ENCODE peak calls at places on chromosome 2, in seven cellular contexts. W is keratinocyte; U is CD4-positive, CD25-positive, alpha-beta regulatory T cell; Z is pancreas; A is BE2C; G is aorta; Q is K562. X is an unnamed sample.

GRCh38 chr2:95300391-95300938 is 3.3 kb downstream of the KCNIP3 start:
- DNase-seq in G (no peak), W (no peak), A (no peak), U (peak; percentile 5), Z (no peak), Q (no peak), X (no peak)

GRCh38 chr2:97936199-97936598 is 59.5 kb downstream of the TMEM131 start:
- DNase-seq in Z (peak; percentile 39), G (no peak), Q (peak; percentile 34), A (no peak), W (no peak), U (no peak), X (no peak)

GRCh38 chr2:42021490-42021889 is 26.3 kb upstream of the PKDCC start:
- DNase-seq in Q (no peak), Z (no peak), W (no peak), U (no peak), G (no peak), A (peak; percentile 63), X (no peak)

GRCh38 chr2:197249771-197250397 is 60.7 kb downstream of the ANKRD44 start:
- DNase-seq in Z (no peak), G (no peak), W (no peak), A (no peak), U (no peak), Q (no peak), X (no peak)

GRCh38 chr2:38947241-38948239 is 57.9 kb downstream of the ARHGEF33 start:
- DNase-seq in A (peak; percentile 83), Z (peak; percentile 53), W (peak; percentile 30), Q (peak; percentile 73), G (peak; percentile 82), U (peak; percentile 83), X (peak; percentile 44)

GRCh38 chr2:64942693-64943092 is 46.5 kb upstream of the SLC1A4 start:
- DNase-seq in G (no peak), Z (no peak), U (no peak), W (no peak), A (no peak), Q (no peak), X (no peak)

GRCh38 chr2:168482952-168483831 is 27.1 kb downstream of the CERS6 start:
- DNase-seq in W (no peak), Q (no peak), U (no peak), Z (no peak), G (no peak), A (no peak), X (no peak)

GRCh38 chr2:24404582-24404981 is 44.2 kb upstream of the ITSN2 start:
- DNase-seq in A (no peak), G (no peak), Q (no peak), Z (no peak), W (no peak), U (no peak), X (no peak)

GRCh38 chr2:201768918-201769317 is 11.8 kb downstream of the ALS2 start:
- DNase-seq in A (no peak), G (no peak), W (no peak), Q (no peak), Z (no peak), U (no peak), X (no peak)

GRCh38 chr2:27545348-27546141 is 37.3 kb upstream of the ZNF512 start:
- DNase-seq in G (no peak), Z (no peak), W (peak; percentile 40), Q (no peak), A (no peak), U (no peak), X (no peak)

GRCh38 chr2:17306706-17307105 is 211.5 kb downstream of the RAD51AP2 start:
- DNase-seq in U (no peak), A (no peak), G (no peak), W (no peak), Z (no peak), Q (no peak), X (no peak)

GRCh38 chr2:74261204-74261864 is 62.9 kb downstream of the MTHFD2 start:
- DNase-seq in G (no peak), U (no peak), Z (peak; percentile 22), W (no peak), A (peak; percentile 26), Q (no peak), X (no peak)

GRCh38 chr2:200471324-200471848 is 38.5 kb downstream of the KCTD18 start:
- DNase-seq in G (no peak), A (peak; percentile 48), U (peak; percentile 65), Z (no peak), Q (peak; percentile 39), W (no peak), X (peak; percentile 44)

GRCh38 chr2:112614201-112614840 is 29.9 kb downstream of the CHCHD5 start:
- DNase-seq in G (no peak), Z (no peak), Q (peak; percentile 34), W (no peak), U (no peak), A (no peak), X (no peak)

GRCh38 chr2:232117413-232117812 is 155.9 kb downstream of the DIS3L2 start:
- DNase-seq in U (no peak), W (no peak), Q (no peak), A (no peak), Z (no peak), G (no peak), X (no peak)

GRCh38 chr2:165163771-165164170 is 40.1 kb downstream of the SCN3A start:
- DNase-seq in Z (no peak), W (no peak), A (no peak), Q (no peak), U (no peak), G (no peak), X (no peak)

GRCh38 chr2:70702711-70703395 is 65.1 kb downstream of the ADD2 start:
- DNase-seq in Z (no peak), G (no peak), U (no peak), Q (no peak), A (no peak), W (no peak), X (no peak)

DNA sequence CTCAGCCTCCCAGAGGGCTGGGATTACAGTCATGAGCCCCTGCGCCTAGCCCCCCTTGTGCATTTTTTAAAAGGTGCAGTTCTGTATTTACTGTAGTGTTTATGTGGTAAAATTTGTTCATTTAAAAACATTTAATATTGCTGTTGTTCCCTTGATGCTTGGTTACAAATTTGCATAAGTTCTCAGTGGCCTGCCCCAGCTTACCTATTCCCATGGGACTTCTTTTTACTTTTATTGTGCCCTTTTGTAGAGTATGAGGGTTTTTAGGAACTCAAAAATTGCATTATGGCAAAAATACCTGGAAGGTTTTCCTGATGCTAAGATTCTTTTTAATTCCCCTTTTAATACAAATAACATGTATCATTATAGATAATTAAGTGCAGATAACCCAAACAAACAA is 63.0 kb downstream of the DGKD start:
- DNase-seq in Z (no peak), U (no peak), W (no peak), G (no peak), Q (no peak), A (no peak), X (no peak)
- H3K4me1 ChIP-seq in Z (no peaks in the 10 kb centered on the region), U (peaks cover 79% of the 10 kb centered on the region), W (peaks cover 36% of the 10 kb centered on the region), G (peaks cover 10% of the 10 kb centered on the region), Q (peaks cover 13% of the 10 kb centered on the region), A (peaks cover 19% of the 10 kb centered on the region), X (peaks cover 100% of the 10 kb centered on the region)

DNA sequence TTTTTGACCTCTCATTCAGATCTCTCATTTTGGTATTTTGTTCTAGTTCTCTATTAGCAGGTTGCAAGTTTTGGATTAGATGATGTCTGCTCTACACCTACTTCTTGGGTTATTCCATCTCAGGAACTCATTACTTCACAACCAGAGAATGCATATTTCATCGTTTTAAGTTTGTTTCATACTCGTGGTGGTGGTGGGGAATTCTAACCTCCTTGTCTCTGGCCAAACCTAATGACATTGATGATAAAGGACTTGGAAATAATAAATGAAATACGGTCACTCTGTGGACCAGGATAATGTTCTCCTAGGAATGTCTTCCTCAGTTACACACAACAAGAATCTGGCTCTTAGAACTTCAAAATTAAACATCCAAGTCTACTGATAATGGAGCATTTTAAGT is 115.2 kb downstream of the CDC42EP3 start:
- DNase-seq in Q (no peak), G (no peak), U (no peak), A (no peak), Z (no peak), W (no peak), X (no peak)
- H3K4me3 ChIP-seq in Q (no peak overlapping the region), G (no peak overlapping the region), U (no peak overlapping the region), A (no peak overlapping the region), Z (no peak overlapping the region), W (no peak overlapping the region), X (no peak overlapping the region)

GRCh38 chr2:236549165-236549564 is 20.5 kb upstream of the ACKR3 start:
- DNase-seq in A (no peak), G (no peak), W (no peak), Q (no peak), Z (no peak), U (no peak), X (no peak)

GRCh38 chr2:236545814-236546480 is 23.7 kb upstream of the ACKR3 start:
- DNase-seq in A (no peak), Q (no peak), G (no peak), U (peak; percentile 85), W (no peak), Z (no peak), X (peak; percentile 30)

GRCh38 chr2:236548179-236548918 is 21.3 kb upstream of the ACKR3 start:
- DNase-seq in U (no peak), G (no peak), A (no peak), Z (no peak), W (no peak), Q (no peak), X (no peak)

GRCh38 chr2:236546561-236546961 is 23.1 kb upstream of the ACKR3 start:
- DNase-seq in Q (no peak), U (peak; percentile 90), Z (no peak), A (no peak), W (no peak), G (no peak), X (peak; percentile 38)

DNA sequence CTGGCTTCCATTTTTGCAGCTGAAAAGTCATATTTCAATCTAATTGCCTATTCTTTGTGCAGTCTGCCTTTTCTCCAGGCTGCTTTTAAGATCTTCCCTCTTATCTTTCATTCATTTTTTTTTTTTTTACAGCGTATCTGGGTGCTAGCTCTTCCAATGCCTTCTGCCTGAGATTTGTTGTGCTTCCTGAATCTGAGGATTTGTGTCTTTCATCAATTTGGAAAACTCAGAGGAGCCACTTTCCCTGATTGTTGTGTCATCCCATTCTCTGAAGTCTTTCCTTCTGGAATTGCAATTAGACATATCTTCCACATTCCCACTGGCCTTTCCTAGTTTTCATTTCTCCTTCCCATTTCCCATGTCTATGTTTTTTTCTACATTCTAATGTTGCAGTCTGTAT is 21.9 kb upstream of the ACKR3 start:
- DNase-seq in Z (no peak), A (no peak), W (no peak), U (no peak), G (no peak), Q (no peak), X (no peak)
- H3K4me1 ChIP-seq in Z (no peaks in the 10 kb centered on the region), A (no peaks in the 10 kb centered on the region), W (no peaks in the 10 kb centered on the region), U (peaks cover 84% of the 10 kb centered on the region), G (no peaks in the 10 kb centered on the region), Q (no peaks in the 10 kb centered on the region), X (peaks cover 87% of the 10 kb centered on the region)

GRCh38 chr2:88870267-88870839 is 178.9 kb downstream of the RPIA start:
- DNase-seq in W (no peak), U (no peak), G (no peak), Z (no peak), A (no peak), Q (no peak), X (no peak)

GRCh38 chr2:88871336-88871735 is 179.9 kb downstream of the RPIA start:
- DNase-seq in A (no peak), U (no peak), W (no peak), G (no peak), Z (no peak), Q (no peak), X (no peak)

GRCh38 chr2:88875749-88876148 is 184.3 kb downstream of the RPIA start:
- DNase-seq in G (no peak), Q (no peak), A (no peak), W (no peak), U (no peak), Z (no peak), X (no peak)

GRCh38 chr2:88873620-88874019 is 182.1 kb downstream of the RPIA start:
- DNase-seq in G (no peak), W (no peak), U (no peak), Z (no peak), Q (no peak), A (no peak), X (no peak)

GRCh38 chr2:88874063-88874657 is 182.7 kb downstream of the RPIA start:
- DNase-seq in A (peak; percentile 27), Z (peak; percentile 28), G (no peak), U (peak; percentile 71), Q (peak; percentile 71), W (peak; percentile 5), X (peak; percentile 36)
- H3K4me3 ChIP-seq in A (no peak overlapping the region), Z (no peak overlapping the region), G (no peak overlapping the region), U (no peak overlapping the region), Q (no peak overlapping the region), W (no peak overlapping the region), X (no peak overlapping the region)